ENCODE peak calls at places on chromosomes 1 and 21, in five cellular contexts. J is bronchial epithelial cell; L is EL; U is HS-5; G is CD4-positive, CD25-positive, alpha-beta regulatory T cell. X is an unnamed sample.

GRCh38 chr1:212415107-212415841 is 588 bp upstream of the PACC1 start:
- DNase-seq in J (no peak), L (no peak), U (no peak), G (no peak), X (no peak)

GRCh38 chr1:58932820-58933598 is 149.2 kb upstream of the JUN start:
- DNase-seq in J (peak; percentile 99), L (peak; percentile 88), U (peak; percentile 86), G (no peak), X (peak; percentile 97)

GRCh38 chr1:96979287-96979686 is 257.7 kb downstream of the PTBP2 start:
- DNase-seq in J (no peak), L (no peak), U (no peak), G (no peak), X (no peak)

GRCh38 chr1:150268342-150268705 is 492 bp downstream of the APH1A start:
- DNase-seq in J (peak; percentile 57), L (peak; percentile 25), U (no peak), G (peak; percentile 54), X (peak; percentile 30)

GRCh38 chr1:212498243-212498642 is 65.5 kb downstream of the NENF start:
- DNase-seq in J (peak; percentile 98), L (peak; percentile 72), U (no peak), G (no peak), X (peak; percentile 83)

GRCh38 chr21:44800103-44800502 is 1.5 kb downstream of the UBE2G2 start:
- DNase-seq in J (peak; percentile 50), L (no peak), U (no peak), G (no peak), X (peak; percentile 75)

GRCh38 chr1:163337631-163338030 is 15.9 kb downstream of the NUF2 start:
- DNase-seq in J (peak; percentile 20), L (peak; percentile 66), U (no peak), G (no peak), X (no peak)

GRCh38 chr1:245121523-245121922 is 33.3 kb upstream of the KIF26B start:
- DNase-seq in J (no peak), L (no peak), U (no peak), G (no peak), X (no peak)

GRCh38 chr1:153683853-153684252 is 5.4 kb downstream of the NPR1 start:
- DNase-seq in J (peak; percentile 51), L (peak; percentile 43), U (no peak), G (no peak), X (peak; percentile 48)

GRCh38 chr1:81812712-81813111 is 12.0 kb downstream of the ADGRL2 start:
- DNase-seq in J (peak; percentile 46), L (no peak), U (no peak), G (no peak), X (no peak)

GRCh38 chr21:45986316-45987051 is 4.9 kb downstream of the COL6A1 start:
- DNase-seq in J (no peak), L (no peak), U (no peak), G (no peak), X (no peak)

GRCh38 chr1:187641015-187641414 is 812.3 kb downstream of the PLA2G4A start:
- DNase-seq in J (no peak), L (no peak), U (no peak), G (no peak), X (no peak)